ENCODE peak calls at places on chromosomes 11 and 22, in five cellular contexts. G, P, Y, B and E are unnamed samples.

GRCh38 chr22:29267462-29267857 is 321 bp downstream of the RHBDD3 start:
- DNase-seq in G (no peak), P (no peak), Y (no peak), B (no peak), E (no peak)

GRCh38 chr11:24513837-24514594 is 17.2 kb downstream of the LUZP2 start:
- DNase-seq in G (no peak), P (no peak), Y (no peak), B (no peak), E (no peak)

GRCh38 chr22:45164217-45165123 is 745 bp downstream of the NUP50 start:
- DNase-seq in G (no peak), P (peak; percentile 68), Y (peak; percentile 91), B (peak; percentile 15), E (peak; percentile 41)

GRCh38 chr22:46432164-46433068 is 96.9 kb downstream of the TRMU start:
- DNase-seq in G (no peak), P (peak; percentile 43), Y (no peak), B (no peak), E (no peak)

GRCh38 chr11:81007046-81007445 is 1566.2 kb upstream of the TENM4 start:
- DNase-seq in G (no peak), P (no peak), Y (no peak), B (no peak), E (no peak)

GRCh38 chr11:67441082-67441683 is 2.1 kb downstream of the CORO1B start:
- DNase-seq in G (no peak), P (no peak), Y (no peak), B (no peak), E (no peak)

GRCh38 chr11:74506823-74507222 is 13.3 kb upstream of the LIPT2 start:
- DNase-seq in G (no peak), P (no peak), Y (no peak), B (no peak), E (no peak)

GRCh38 chr11:94034207-94034606 is 13.1 kb downstream of the HEPHL1 start:
- DNase-seq in G (no peak), P (peak; percentile 1), Y (no peak), B (no peak), E (no peak)

GRCh38 chr22:43996170-43996980 is 27.7 kb upstream of the PARVB start:
- DNase-seq in G (no peak), P (no peak), Y (peak; percentile 94), B (no peak), E (peak; percentile 54)

GRCh38 chr11:111532365-111532709 is 8.2 kb upstream of the LAYN start:
- DNase-seq in G (no peak), P (no peak), Y (no peak), B (no peak), E (no peak)

GRCh38 chr11:55936300-55936699 is at the start of gene OR5I1:
- DNase-seq in G (no peak), P (no peak), Y (no peak), B (no peak), E (no peak)

GRCh38 chr11:9851366-9851765 is 187.5 kb downstream of the SWAP70 start:
- DNase-seq in G (no peak), P (no peak), Y (no peak), B (no peak), E (no peak)

GRCh38 chr11:9847636-9848035 is 183.8 kb downstream of the SWAP70 start:
- DNase-seq in G (no peak), P (no peak), Y (no peak), B (no peak), E (no peak)

GRCh38 chr11:111308140-111308539 is 9.8 kb downstream of the POU2AF3 start:
- DNase-seq in G (no peak), P (no peak), Y (no peak), B (peak; percentile 20), E (peak; percentile 87)

GRCh38 chr11:60872124-60872951 is 5.0 kb downstream of the ZP1 start:
- DNase-seq in G (no peak), P (no peak), Y (peak; percentile 45), B (no peak), E (no peak)

GRCh38 chr11:59616396-59616982 is 915 bp upstream of the OSBP start:
- DNase-seq in G (no peak), P (no peak), Y (peak; percentile 98), B (no peak), E (no peak)
- TF ChIP-seq POLR2A in G (peak; percentile 39), P (no peak), Y (no peak), B (peak; percentile 24), E (peak; percentile 71)

DNA sequence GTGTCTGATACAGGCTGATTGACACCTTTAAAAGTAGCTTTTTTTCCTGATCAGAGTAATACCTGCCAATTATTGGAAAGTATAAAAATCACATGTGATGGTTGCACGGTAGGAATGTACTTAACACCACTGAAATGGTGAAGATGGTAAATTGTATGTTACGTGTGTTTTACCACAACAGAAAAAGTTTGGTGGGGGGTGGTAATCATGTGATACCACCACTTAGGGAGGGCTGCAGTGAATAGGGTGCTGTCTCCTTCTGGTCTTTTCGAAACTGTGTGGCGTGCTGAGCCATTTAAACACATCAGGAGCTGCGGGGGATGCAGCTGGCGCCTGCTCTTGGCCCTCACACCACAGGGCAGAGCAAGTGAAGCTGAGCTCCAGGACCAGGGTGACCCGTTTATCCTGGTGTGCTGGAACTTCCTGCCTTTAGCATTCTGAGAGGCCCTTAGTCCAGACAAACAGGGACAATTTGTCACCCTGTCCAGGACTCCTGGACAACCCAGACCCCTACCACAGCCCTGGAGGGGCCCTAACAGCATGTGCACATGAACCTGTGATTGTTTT is 2.6 kb downstream of the SYNGR1 start:
- DNase-seq in G (no peak), P (no peak), Y (no peak), B (no peak), E (no peak)
- H3K4me1 ChIP-seq in G (peaks cover 52% of the 10 kb centered on the region), P (peaks cover 17% of the 10 kb centered on the region), Y (peaks cover 39% of the 10 kb centered on the region), B (peaks cover 4% of the 10 kb centered on the region), E (peaks cover 21% of the 10 kb centered on the region)

GRCh38 chr22:17921871-17922821 is 102.2 kb downstream of the MICAL3 start:
- DNase-seq in G (no peak), P (peak; percentile 64), Y (no peak), B (no peak), E (no peak)

GRCh38 chr22:17919276-17920144 is 104.9 kb downstream of the MICAL3 start:
- DNase-seq in G (no peak), P (no peak), Y (no peak), B (no peak), E (no peak)

GRCh38 chr22:17918840-17919239 is 105.5 kb downstream of the MICAL3 start:
- DNase-seq in G (no peak), P (no peak), Y (no peak), B (no peak), E (no peak)

GRCh38 chr22:17920992-17921650 is 103.2 kb downstream of the MICAL3 start:
- DNase-seq in G (no peak), P (no peak), Y (no peak), B (no peak), E (no peak)

GRCh38 chr22:17920145-17920605 is 104.2 kb downstream of the MICAL3 start:
- DNase-seq in G (no peak), P (no peak), Y (peak; percentile 81), B (no peak), E (no peak)
- TF ChIP-seq CTCF in G (no peak), P (no peak), Y (no peak), B (no peak), E (no peak)

DNA sequence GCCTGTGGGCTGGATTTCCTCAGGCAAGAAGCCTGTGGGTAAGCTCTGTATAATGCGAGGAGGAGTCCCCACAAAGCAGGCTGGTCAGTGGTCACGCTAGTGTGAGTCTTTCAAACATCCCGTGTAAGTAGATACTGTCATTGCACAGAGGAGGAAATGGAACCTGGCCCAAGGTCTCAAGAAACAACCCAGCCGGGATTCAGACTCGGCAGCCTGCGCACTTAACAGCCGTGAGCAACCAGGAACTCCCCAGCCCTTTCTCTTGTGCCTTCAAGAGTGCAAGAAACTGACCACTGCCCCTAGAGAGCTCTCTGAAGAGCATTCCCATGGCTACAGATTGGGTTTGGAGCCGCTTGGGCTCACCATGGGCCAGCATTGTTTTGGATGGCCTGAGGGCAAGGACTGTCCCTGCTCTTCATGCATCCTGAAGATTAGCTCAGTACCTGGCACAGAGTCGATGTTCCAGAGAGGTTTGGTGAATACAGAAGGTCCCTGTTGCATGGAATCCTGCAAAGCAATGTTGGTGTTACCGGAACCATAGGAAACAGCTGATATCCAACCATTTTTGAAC is 6.0 kb downstream of the MPST start:
- DNase-seq in G (no peak), P (no peak), Y (no peak), B (no peak), E (no peak)
- TF ChIP-seq POLR2A in G (no peak), P (no peak), Y (no peak), B (no peak), E (no peak)